ENCODE peak calls at places on chromosome 13, in six cellular contexts. S, L, D, I, R and B are unnamed samples.

GRCh38 chr13:20105161-20105689 is 55.6 kb downstream of the GJA3 start:
- DNase-seq in R (no peak), I (no peak), L (no peak), S (no peak), D (no peak), B (no peak)

GRCh38 chr13:31846984-31847752 is 107.8 kb downstream of the RXFP2 start:
- DNase-seq in R (no peak), I (no peak), S (no peak), D (no peak), L (no peak), B (no peak)

GRCh38 chr13:84910423-84910822 is 888.8 kb downstream of the SLITRK6 start:
- DNase-seq in S (no peak), R (no peak), I (no peak), D (no peak), L (no peak), B (no peak)

GRCh38 chr13:113121183-113121927 is 1.2 kb upstream of the F10 start:
- DNase-seq in L (no peak), R (no peak), I (no peak), D (no peak), S (no peak), B (no peak)

GRCh38 chr13:29543230-29544215 is 52.0 kb downstream of the SLC7A1 start:
- DNase-seq in R (peak), I (peak), D (no peak), S (peak), L (peak), B (peak)

GRCh38 chr13:54433511-54434206 is 1405.0 kb downstream of the OLFM4 start:
- DNase-seq in R (peak), S (no peak), D (no peak), L (no peak), I (no peak), B (no peak)

GRCh38 chr13:33016414-33017409 is at the start of gene KL:
- DNase-seq in D (peak), S (peak), R (no peak), L (no peak), I (no peak), B (peak)

GRCh38 chr13:46609052-46609451 is 56.1 kb downstream of the LRCH1 start:
- DNase-seq in R (peak), I (no peak), S (no peak), L (no peak), D (no peak), B (no peak)

GRCh38 chr13:98370806-98371553 is 193.9 kb upstream of the RNF113B start:
- DNase-seq in S (no peak), I (no peak), R (no peak), L (no peak), D (peak), B (no peak)

GRCh38 chr13:28794370-28794769 is 25.8 kb upstream of the MTUS2 start:
- DNase-seq in I (no peak), R (peak), S (no peak), L (no peak), D (no peak), B (no peak)

GRCh38 chr13:28611654-28612131 is 47.2 kb upstream of the POMP start:
- DNase-seq in R (no peak), L (peak), D (no peak), S (no peak), I (no peak), B (no peak)

GRCh38 chr13:32811297-32811800 is 204.9 kb upstream of the KL start:
- DNase-seq in L (no peak), R (no peak), S (peak), I (peak), D (no peak), B (peak)

GRCh38 chr13:34294483-34295129 is 476.7 kb downstream of the RFC3 start:
- DNase-seq in D (no peak), R (no peak), S (no peak), L (no peak), I (no peak), B (no peak)

GRCh38 chr13:94906605-94907004 is 194.3 kb upstream of the SOX21 start:
- DNase-seq in D (no peak), I (no peak), L (no peak), S (no peak), R (no peak), B (no peak)

GRCh38 chr13:35826626-35827254 is 304.4 kb downstream of the DCLK1 start:
- DNase-seq in I (no peak), D (peak), L (peak), S (no peak), R (no peak), B (no peak)

GRCh38 chr13:20136781-20137703 is 23.8 kb downstream of the GJA3 start:
- DNase-seq in D (peak), L (peak), S (no peak), I (no peak), R (peak), B (no peak)

GRCh38 chr13:105353654-105354053 is 1181.8 kb downstream of the EFNB2 start:
- DNase-seq in S (no peak), D (no peak), R (no peak), L (no peak), I (no peak), B (no peak)

GRCh38 chr13:113904411-113904810 is 40.5 kb upstream of the GAS6 start:
- DNase-seq in D (peak), S (no peak), L (peak), R (peak), I (no peak), B (no peak)

GRCh38 chr13:95553614-95554385 is 1.3 kb downstream of the CLDN10 start:
- DNase-seq in I (no peak), R (no peak), S (no peak), L (no peak), D (peak), B (no peak)

GRCh38 chr13:26604784-26605183 is 47.3 kb downstream of the WASF3 start:
- DNase-seq in I (no peak), S (no peak), R (no peak), D (no peak), L (no peak), B (no peak)
- TF ChIP-seq POLR2AphosphoS5 in I (no peak), S (no peak), R (no peak), D (no peak), L (no peak), B (no peak)

DNA sequence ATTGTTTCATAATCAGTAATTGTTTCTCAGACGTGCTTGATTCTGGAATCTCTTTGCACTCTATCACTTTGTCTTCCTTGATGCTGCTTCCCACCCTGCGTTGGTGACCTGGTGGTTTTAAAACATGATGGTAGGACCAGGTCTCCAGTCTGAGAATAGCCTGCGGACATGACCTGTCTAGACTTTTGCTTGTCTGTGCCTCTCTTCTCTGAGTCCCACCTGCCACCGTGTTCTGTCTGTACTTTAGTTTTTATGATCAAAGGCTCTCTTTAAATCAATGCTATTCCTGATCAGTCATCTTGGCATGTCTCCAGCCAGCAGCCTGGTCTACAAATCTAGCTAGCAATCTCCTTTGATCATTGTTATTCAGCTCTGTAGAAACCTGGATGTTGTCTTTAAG is 933.9 kb downstream of the DIAPH3 start:
- DNase-seq in S (no peak), I (no peak), L (no peak), R (no peak), D (no peak), B (no peak)
- TF ChIP-seq TAF1 in S (no peak), I (no peak), L (no peak), R (no peak), D (no peak), B (no peak)

GRCh38 chr13:40600145-40600751 is 66.2 kb downstream of the FOXO1 start:
- DNase-seq in D (no peak), S (no peak), L (no peak), I (no peak), R (no peak), B (no peak)

GRCh38 chr13:40599146-40599545 is 67.3 kb downstream of the FOXO1 start:
- DNase-seq in L (no peak), D (no peak), S (no peak), I (no peak), R (no peak), B (no peak)

GRCh38 chr13:40597735-40598365 is 68.6 kb downstream of the FOXO1 start:
- DNase-seq in I (no peak), S (no peak), D (no peak), R (no peak), L (no peak), B (no peak)

GRCh38 chr13:40599722-40600121 is 66.7 kb downstream of the FOXO1 start:
- DNase-seq in R (no peak), I (no peak), L (no peak), S (no peak), D (no peak), B (no peak)

DNA sequence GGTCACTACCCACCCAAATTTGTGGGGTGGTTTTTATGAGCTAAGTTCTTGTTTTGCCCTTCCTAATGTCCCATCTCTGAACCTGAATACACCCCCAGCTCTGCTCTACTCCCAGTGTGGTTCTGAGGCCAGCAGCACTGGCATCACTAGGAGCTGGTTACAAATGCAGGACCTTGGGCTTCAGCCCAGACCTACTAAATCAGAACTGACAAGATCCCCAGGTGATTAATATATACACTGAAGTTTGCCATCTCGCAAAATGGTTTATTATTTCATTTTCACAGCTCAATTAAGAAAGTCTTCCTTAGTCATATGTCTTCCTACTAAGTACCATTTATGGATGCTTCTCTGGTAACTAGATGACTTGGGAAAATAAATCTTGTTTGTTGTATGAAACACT is 67.8 kb downstream of the FOXO1 start:
- DNase-seq in R (no peak), L (no peak), D (no peak), I (no peak), S (no peak), B (no peak)
- TF ChIP-seq POLR2A in R (no peak), L (no peak), D (no peak), I (no peak), S (no peak), B (no peak)

GRCh38 chr13:44416297-44416696 is 42.7 kb downstream of the SERP2 start:
- DNase-seq in R (no peak), I (no peak), L (no peak), S (no peak), D (no peak), B (no peak)
- TF ChIP-seq POLR2AphosphoS5 in R (no peak), I (no peak), L (no peak), S (no peak), D (no peak), B (no peak)

GRCh38 chr13:109629737-109630136 is 156.6 kb downstream of the IRS2 start:
- DNase-seq in I (no peak), L (no peak), D (no peak), S (no peak), R (no peak), B (no peak)

GRCh38 chr13:109627649-109628048 is 158.7 kb downstream of the IRS2 start:
- DNase-seq in R (no peak), S (no peak), D (no peak), I (no peak), L (no peak), B (no peak)

GRCh38 chr13:109626386-109627171 is 159.8 kb downstream of the IRS2 start:
- DNase-seq in S (no peak), L (no peak), I (no peak), D (no peak), R (no peak), B (no peak)

GRCh38 chr13:109630281-109630680 is 156.1 kb downstream of the IRS2 start:
- DNase-seq in S (no peak), I (no peak), D (no peak), L (no peak), R (no peak), B (no peak)

DNA sequence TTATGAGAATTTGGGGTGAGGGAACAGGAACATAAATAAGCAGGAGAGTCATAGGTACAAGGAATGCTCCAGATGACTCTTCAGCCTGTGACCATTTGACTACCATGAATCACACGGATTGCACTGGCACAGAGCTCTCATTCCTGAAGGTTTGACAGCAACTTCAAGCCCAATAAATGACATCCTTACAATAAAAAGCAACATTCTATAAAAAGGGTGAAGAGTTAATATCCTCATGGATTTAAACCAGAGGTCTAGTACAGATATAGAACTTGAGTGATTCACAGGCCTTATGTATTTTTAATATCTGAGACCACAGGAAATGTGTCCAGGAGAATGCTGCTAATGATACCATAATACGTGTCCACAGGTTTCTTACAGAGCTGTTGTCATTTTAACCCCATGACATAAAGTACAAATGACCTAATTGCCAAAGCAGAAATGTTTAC is 158.1 kb downstream of the IRS2 start:
- DNase-seq in R (no peak), I (no peak), S (no peak), D (no peak), L (no peak), B (no peak)
- TF ChIP-seq TAF1 in R (no peak), I (no peak), S (no peak), D (no peak), L (no peak), B (no peak)

GRCh38 chr13:51995677-51996551 is 15.3 kb downstream of the ATP7B start:
- DNase-seq in S (no peak), I (no peak), L (peak), R (no peak), D (no peak), B (no peak)
- TF ChIP-seq POLR2A in S (no peak), I (no peak), L (no peak), R (no peak), D (no peak), B (no peak)

DNA sequence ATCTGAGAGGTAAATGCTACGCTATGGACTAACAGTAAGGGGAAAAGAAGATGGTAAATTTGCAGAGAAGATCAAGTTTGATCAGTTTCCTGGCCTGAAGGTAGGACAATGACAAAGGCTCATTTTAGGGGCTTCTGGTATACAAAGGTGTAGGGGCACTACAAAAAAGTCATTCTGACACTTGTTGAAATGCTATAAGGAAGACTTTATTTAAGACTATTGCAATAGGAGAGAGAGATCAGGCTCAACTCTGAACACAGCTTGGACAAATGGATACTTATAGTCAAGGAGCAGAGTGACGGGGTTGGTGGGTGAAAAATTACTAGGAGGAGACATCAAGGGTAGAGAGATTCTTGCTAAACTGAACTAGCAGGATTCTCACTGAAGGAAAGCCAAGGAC is 37.2 kb upstream of the KPNA3 start:
- DNase-seq in S (no peak), I (no peak), D (no peak), R (no peak), L (no peak), B (no peak)
- TF ChIP-seq POLR2AphosphoS5 in S (no peak), I (no peak), D (no peak), R (no peak), L (no peak), B (no peak)

GRCh38 chr13:111021270-111021669 is 93.8 kb upstream of the ARHGEF7 start:
- DNase-seq in L (no peak), R (no peak), S (no peak), D (no peak), I (no peak), B (no peak)
- TF ChIP-seq TAF1 in L (no peak), R (no peak), S (no peak), D (no peak), I (no peak), B (no peak)

DNA sequence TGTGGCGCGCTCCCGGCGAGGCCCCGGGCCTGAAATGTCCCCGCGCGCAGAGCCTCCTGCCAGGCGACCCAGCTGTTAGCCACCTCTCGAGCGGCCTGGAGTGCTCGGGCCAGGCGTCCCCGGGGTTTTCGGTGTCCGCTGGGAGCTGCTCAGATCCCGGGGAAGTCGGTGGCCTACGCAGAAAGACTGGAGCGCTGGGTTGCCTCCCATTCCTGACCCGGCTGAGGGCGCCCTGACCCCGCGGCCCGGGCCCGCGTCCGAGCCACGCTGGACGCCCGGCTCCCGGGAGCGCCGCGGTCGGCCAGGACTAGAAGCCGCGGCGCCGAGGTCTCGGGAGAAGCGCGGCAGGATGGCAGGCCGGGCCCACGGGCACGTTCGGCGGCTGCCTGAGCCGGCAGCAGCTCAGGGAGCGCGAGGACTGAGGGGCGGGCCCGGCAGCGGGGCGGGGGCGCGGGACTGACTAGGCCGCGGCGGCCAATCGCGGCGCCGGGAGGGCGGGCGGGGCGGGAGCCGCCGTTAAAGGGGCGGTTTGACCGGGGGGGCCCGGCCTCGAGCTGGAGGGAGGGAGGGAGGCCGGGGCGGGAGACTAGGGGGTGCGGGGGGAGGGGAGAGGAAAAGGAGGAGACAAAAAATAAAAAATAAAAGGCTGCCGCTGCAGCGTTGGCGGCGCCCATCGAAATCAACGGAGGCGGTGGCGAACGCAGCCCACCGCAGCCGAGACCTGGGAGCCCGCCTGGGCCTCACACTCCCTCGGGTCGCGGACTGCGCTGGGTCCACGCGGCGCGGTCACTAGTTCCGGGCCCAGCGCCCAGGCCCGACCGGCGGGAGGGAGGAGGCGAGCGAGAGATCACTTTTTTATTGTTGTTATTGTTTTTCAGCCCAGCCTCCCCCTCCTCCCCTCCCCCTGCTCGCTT is 1.1 kb upstream of the ZIC2 start:
- DNase-seq in R (no peak), I (no peak), S (no peak), D (peak), L (peak), B (peak)
- TF ChIP-seq POLR2A in R (no peak), I (no peak), S (no peak), D (peak), L (peak), B (no peak)

GRCh38 chr13:74128171-74128767 is 5.9 kb downstream of the KLF12 start:
- DNase-seq in R (peak), L (no peak), I (no peak), S (no peak), D (no peak), B (no peak)

GRCh38 chr13:74132152-74132767 is 1.9 kb downstream of the KLF12 start:
- DNase-seq in I (no peak), L (no peak), S (no peak), R (peak), D (no peak), B (no peak)

GRCh38 chr13:74131206-74131605 is 3.0 kb downstream of the KLF12 start:
- DNase-seq in R (peak), D (no peak), S (no peak), I (no peak), L (no peak), B (no peak)

GRCh38 chr13:74132768-74133656 is 1.2 kb downstream of the KLF12 start:
- DNase-seq in S (no peak), D (peak), L (no peak), R (no peak), I (no peak), B (no peak)

DNA sequence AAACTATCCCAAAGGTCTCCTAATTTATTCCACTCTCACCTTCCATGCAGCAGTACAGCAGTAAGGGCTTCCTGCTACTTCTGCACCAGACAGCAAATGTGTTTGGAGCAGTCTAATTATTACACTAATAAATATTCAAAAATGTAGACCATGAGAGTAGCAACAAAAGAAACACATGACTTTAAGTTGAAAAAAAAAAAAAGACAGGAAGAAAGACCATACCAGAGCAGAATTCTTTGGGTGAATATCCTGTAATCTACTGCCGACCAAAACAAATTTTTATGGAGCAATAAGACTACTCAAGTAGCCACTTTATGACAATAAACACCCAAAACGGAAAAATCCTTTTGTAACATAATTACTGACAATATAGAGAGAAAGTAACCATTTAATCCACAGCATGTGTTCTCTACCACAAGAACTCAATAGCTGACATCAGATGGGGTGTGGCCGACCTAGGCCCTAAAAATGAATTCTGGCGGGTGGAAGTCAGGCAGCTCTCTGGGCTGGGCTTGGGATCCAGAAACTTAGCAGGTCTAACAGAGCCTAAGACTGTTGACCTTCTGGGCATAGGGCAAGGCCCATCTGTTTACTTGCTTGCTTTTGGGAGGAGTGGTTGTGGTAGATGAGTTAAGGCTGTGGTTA is 4.6 kb downstream of the KLF12 start:
- DNase-seq in L (peak), D (no peak), R (no peak), I (no peak), S (no peak), B (no peak)
- TF ChIP-seq POLR2AphosphoS5 in L (no peak), D (no peak), R (no peak), I (no peak), S (no peak), B (no peak)